ENCODE peak calls at places on chromosomes 7 and 10, in ten cellular contexts. One of them, this sample, is unnamed.

GRCh38 chr10:130036296-130037065 is 72.4 kb upstream of the EBF3 start:
- DNase-seq in tibial artery: peak; percentile 56
- DNase-seq in upper lobe of right lung: peak; percentile 55
- DNase-seq in transverse colon: no peak
- DNase-seq in RWPE1: no peak
- DNase-seq in adrenal gland: no peak
- DNase-seq in lower lobe of right lung: no peak
- DNase-seq in left ventricle myocardium inferior: no peak
- DNase-seq in neural progenitor cell: no peak
- DNase-seq in IMR-90: no peak
- DNase-seq in this sample: no peak

GRCh38 chr10:94402204-94403033 is at the start of gene TBC1D12:
- DNase-seq in adrenal gland: peak; percentile 98
- DNase-seq in upper lobe of right lung: peak; percentile 98
- DNase-seq in left ventricle myocardium inferior: peak; percentile 96
- DNase-seq in neural progenitor cell: peak; percentile 95
- DNase-seq in IMR-90: peak; percentile 97
- DNase-seq in tibial artery: peak; percentile 97
- DNase-seq in transverse colon: peak; percentile 96
- DNase-seq in RWPE1: peak; percentile 91
- DNase-seq in lower lobe of right lung: peak; percentile 96
- DNase-seq in this sample: no peak

GRCh38 chr10:71567006-71567405 is 152.6 kb downstream of the C10orf105 start:
- DNase-seq in lower lobe of right lung: no peak
- DNase-seq in tibial artery: no peak
- DNase-seq in transverse colon: no peak
- DNase-seq in RWPE1: no peak
- DNase-seq in IMR-90: no peak
- DNase-seq in upper lobe of right lung: no peak
- DNase-seq in neural progenitor cell: no peak
- DNase-seq in left ventricle myocardium inferior: no peak
- DNase-seq in adrenal gland: no peak
- DNase-seq in this sample: no peak

GRCh38 chr10:123855013-123855684 is 36.5 kb downstream of the CPXM2 start:
- DNase-seq in neural progenitor cell: no peak
- DNase-seq in adrenal gland: peak; percentile 21
- DNase-seq in lower lobe of right lung: no peak
- DNase-seq in tibial artery: no peak
- DNase-seq in IMR-90: no peak
- DNase-seq in left ventricle myocardium inferior: no peak
- DNase-seq in transverse colon: no peak
- DNase-seq in RWPE1: no peak
- DNase-seq in upper lobe of right lung: no peak
- DNase-seq in this sample: no peak

GRCh38 chr7:43300121-43300520 is 187.7 kb downstream of the HECW1 start:
- DNase-seq in neural progenitor cell: no peak
- DNase-seq in transverse colon: no peak
- DNase-seq in lower lobe of right lung: no peak
- DNase-seq in RWPE1: no peak
- DNase-seq in upper lobe of right lung: no peak
- DNase-seq in IMR-90: no peak
- DNase-seq in left ventricle myocardium inferior: no peak
- DNase-seq in tibial artery: no peak
- DNase-seq in adrenal gland: no peak
- DNase-seq in this sample: no peak

GRCh38 chr10:100723769-100724530 is 21.4 kb upstream of the PAX2 start:
- DNase-seq in transverse colon: no peak
- DNase-seq in IMR-90: no peak
- DNase-seq in upper lobe of right lung: no peak
- DNase-seq in lower lobe of right lung: no peak
- DNase-seq in adrenal gland: no peak
- DNase-seq in tibial artery: no peak
- DNase-seq in left ventricle myocardium inferior: no peak
- DNase-seq in neural progenitor cell: peak; percentile 62
- DNase-seq in RWPE1: no peak
- DNase-seq in this sample: no peak

GRCh38 chr10:88949912-88950664 is 2.5 kb downstream of the ACTA2 start:
- DNase-seq in RWPE1: no peak
- DNase-seq in left ventricle myocardium inferior: no peak
- DNase-seq in upper lobe of right lung: no peak
- DNase-seq in neural progenitor cell: no peak
- DNase-seq in lower lobe of right lung: no peak
- DNase-seq in adrenal gland: no peak
- DNase-seq in transverse colon: no peak
- DNase-seq in tibial artery: no peak
- DNase-seq in IMR-90: no peak
- DNase-seq in this sample: no peak

GRCh38 chr7:124784879-124785818 is 19.6 kb upstream of the GPR37 start:
- DNase-seq in left ventricle myocardium inferior: no peak
- DNase-seq in adrenal gland: peak; percentile 67
- DNase-seq in tibial artery: no peak
- DNase-seq in transverse colon: peak; percentile 44
- DNase-seq in upper lobe of right lung: no peak
- DNase-seq in RWPE1: peak; percentile 34
- DNase-seq in neural progenitor cell: peak; percentile 69
- DNase-seq in IMR-90: peak; percentile 73
- DNase-seq in lower lobe of right lung: no peak
- DNase-seq in this sample: no peak

DNA sequence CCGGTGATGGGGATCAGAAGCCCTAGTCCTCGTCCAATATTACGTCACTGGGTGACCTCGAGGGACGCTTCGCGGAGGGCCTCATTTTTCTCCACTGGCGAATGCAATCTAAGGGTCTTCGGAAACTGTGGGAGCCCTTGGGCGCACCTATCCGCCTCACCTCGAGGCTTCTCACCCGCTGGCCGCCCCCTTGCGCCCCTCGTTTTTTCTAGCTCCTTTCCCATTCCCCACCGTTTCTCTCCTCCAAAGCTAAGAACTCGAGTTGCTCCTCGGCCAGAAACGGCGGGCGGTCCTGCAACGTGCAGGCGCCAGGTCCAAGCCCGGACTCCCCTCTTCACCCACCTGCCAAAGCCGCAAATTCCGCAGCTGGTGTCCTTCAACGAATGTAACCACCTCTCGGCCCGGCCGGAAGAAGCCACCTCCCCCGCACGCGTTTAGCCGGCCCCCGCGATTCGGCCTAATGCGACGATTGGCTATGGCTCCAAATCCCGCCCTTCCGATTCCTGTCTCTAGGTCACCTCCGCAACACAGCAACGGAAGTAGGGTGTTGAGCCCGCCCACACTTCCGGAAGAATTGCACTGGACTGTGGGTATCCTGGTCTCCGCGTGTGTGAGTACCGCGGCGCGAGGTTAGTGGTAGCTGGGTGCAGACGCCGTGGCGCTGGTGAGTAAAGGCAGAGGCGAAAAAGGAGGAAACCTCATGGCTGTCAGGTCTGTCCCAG is at the start of the genes ATP5MK and PDCD11:
- DNase-seq in IMR-90: peak; percentile 98
- DNase-seq in tibial artery: peak; percentile 98
- DNase-seq in lower lobe of right lung: peak; percentile 99
- DNase-seq in upper lobe of right lung: peak; percentile 98
- DNase-seq in RWPE1: peak; percentile 99
- DNase-seq in neural progenitor cell: peak; percentile 98
- DNase-seq in left ventricle myocardium inferior: peak; percentile 98
- DNase-seq in adrenal gland: peak; percentile 99
- DNase-seq in transverse colon: peak; percentile 98
- DNase-seq in this sample: peak; percentile 94
- TF ChIP-seq CTCF in IMR-90: peak; percentile 36
- TF ChIP-seq CTCF in tibial artery: no peak
- TF ChIP-seq CTCF in lower lobe of right lung: peak; percentile 27
- TF ChIP-seq CTCF in upper lobe of right lung: peak; percentile 20
- TF ChIP-seq CTCF in RWPE1: no peak
- TF ChIP-seq CTCF in neural progenitor cell: peak; percentile 28
- TF ChIP-seq CTCF in left ventricle myocardium inferior: peak; percentile 31
- TF ChIP-seq CTCF in adrenal gland: no peak
- TF ChIP-seq CTCF in transverse colon: peak; percentile 25
- TF ChIP-seq CTCF in this sample: no peak

DNA sequence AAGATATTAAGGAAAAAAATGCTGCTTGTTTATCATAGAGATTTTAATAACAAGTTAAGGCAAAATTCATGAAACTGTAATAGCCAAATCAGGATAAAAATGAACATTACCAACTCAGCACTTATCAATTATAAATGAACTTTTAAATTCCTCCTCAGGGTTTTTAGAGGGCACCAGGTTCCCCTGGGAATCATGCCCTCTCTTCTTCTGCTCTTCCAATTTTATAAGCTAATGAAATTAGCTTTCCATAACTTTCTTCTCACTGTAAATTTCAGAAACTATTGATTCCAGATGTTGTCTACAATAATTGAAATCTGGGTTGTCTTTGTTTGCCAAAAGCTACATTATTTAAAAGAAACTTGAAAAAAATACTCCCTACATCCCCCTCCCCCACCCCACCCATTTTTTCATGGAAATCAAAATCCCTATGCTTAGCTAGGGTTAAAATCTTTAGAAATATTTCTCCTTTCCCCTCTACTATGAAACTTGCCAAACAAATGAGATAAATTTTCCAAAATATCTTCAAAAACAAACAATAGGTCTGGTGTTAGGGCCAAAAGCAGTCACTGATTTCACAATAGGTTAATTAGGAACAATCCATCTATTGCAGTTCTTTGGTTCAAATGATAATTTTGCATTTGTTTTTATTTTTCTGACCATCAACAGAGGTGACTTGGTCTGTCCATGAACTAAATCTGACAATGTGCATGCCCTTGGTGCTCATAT is 187.7 kb downstream of the DOCK4 start:
- DNase-seq in adrenal gland: no peak
- DNase-seq in IMR-90: no peak
- DNase-seq in RWPE1: no peak
- DNase-seq in left ventricle myocardium inferior: no peak
- DNase-seq in upper lobe of right lung: no peak
- DNase-seq in tibial artery: no peak
- DNase-seq in lower lobe of right lung: no peak
- DNase-seq in neural progenitor cell: no peak
- DNase-seq in transverse colon: no peak
- DNase-seq in this sample: no peak
- H3K27ac ChIP-seq in adrenal gland: no peak overlapping the region
- H3K27ac ChIP-seq in IMR-90: no peak overlapping the region
- H3K27ac ChIP-seq in RWPE1: no peak overlapping the region
- H3K27ac ChIP-seq in left ventricle myocardium inferior: peak overlapping the region; percentile 11
- H3K27ac ChIP-seq in upper lobe of right lung: no peak overlapping the region
- H3K27ac ChIP-seq in tibial artery: no peak overlapping the region
- H3K27ac ChIP-seq in lower lobe of right lung: no peak overlapping the region
- H3K27ac ChIP-seq in neural progenitor cell: no peak overlapping the region
- H3K27ac ChIP-seq in transverse colon: no peak overlapping the region
- H3K27ac ChIP-seq in this sample: no peak overlapping the region

GRCh38 chr7:29275018-29275318 is 80.4 kb downstream of the CHN2 start:
- DNase-seq in transverse colon: no peak
- DNase-seq in adrenal gland: no peak
- DNase-seq in RWPE1: no peak
- DNase-seq in left ventricle myocardium inferior: no peak
- DNase-seq in upper lobe of right lung: no peak
- DNase-seq in neural progenitor cell: no peak
- DNase-seq in tibial artery: no peak
- DNase-seq in IMR-90: no peak
- DNase-seq in lower lobe of right lung: no peak
- DNase-seq in this sample: no peak

GRCh38 chr7:29274156-29275017 is 79.8 kb downstream of the CHN2 start:
- DNase-seq in tibial artery: no peak
- DNase-seq in left ventricle myocardium inferior: no peak
- DNase-seq in adrenal gland: no peak
- DNase-seq in lower lobe of right lung: no peak
- DNase-seq in transverse colon: no peak
- DNase-seq in IMR-90: no peak
- DNase-seq in neural progenitor cell: no peak
- DNase-seq in RWPE1: no peak
- DNase-seq in upper lobe of right lung: no peak
- DNase-seq in this sample: no peak

GRCh38 chr7:29276806-29277205 is 82.2 kb downstream of the CHN2 start:
- DNase-seq in RWPE1: no peak
- DNase-seq in neural progenitor cell: no peak
- DNase-seq in adrenal gland: no peak
- DNase-seq in transverse colon: no peak
- DNase-seq in IMR-90: no peak
- DNase-seq in upper lobe of right lung: no peak
- DNase-seq in left ventricle myocardium inferior: no peak
- DNase-seq in tibial artery: no peak
- DNase-seq in lower lobe of right lung: no peak
- DNase-seq in this sample: no peak

GRCh38 chr7:29277436-29278215 is 83.1 kb downstream of the CHN2 start:
- DNase-seq in RWPE1: no peak
- DNase-seq in upper lobe of right lung: no peak
- DNase-seq in IMR-90: no peak
- DNase-seq in tibial artery: no peak
- DNase-seq in neural progenitor cell: no peak
- DNase-seq in left ventricle myocardium inferior: no peak
- DNase-seq in transverse colon: no peak
- DNase-seq in lower lobe of right lung: no peak
- DNase-seq in adrenal gland: no peak
- DNase-seq in this sample: no peak

DNA sequence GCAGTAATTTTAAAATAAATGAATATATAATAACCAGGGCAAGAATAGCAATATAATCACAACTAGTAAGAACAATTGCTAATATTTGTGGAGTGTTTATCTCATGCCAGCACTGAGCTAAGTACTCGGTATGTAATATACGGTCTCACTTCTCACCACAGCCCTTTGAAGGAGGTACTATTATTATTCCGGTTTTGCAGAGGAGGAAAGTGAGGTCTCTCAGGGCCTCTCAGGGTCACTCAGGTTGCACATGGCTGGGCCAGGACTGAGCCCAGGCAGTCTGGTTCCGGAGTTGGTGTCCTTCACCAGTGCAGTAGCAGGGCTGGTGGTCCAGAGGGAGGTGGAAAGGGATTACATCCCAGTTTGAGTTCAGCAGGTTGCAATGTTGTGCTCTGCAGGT is 80.9 kb downstream of the CHN2 start:
- DNase-seq in neural progenitor cell: no peak
- DNase-seq in IMR-90: no peak
- DNase-seq in tibial artery: no peak
- DNase-seq in left ventricle myocardium inferior: no peak
- DNase-seq in transverse colon: no peak
- DNase-seq in upper lobe of right lung: no peak
- DNase-seq in adrenal gland: no peak
- DNase-seq in RWPE1: no peak
- DNase-seq in lower lobe of right lung: no peak
- DNase-seq in this sample: no peak
- TF ChIP-seq CTCF in neural progenitor cell: no peak
- TF ChIP-seq CTCF in IMR-90: no peak
- TF ChIP-seq CTCF in tibial artery: no peak
- TF ChIP-seq CTCF in left ventricle myocardium inferior: no peak
- TF ChIP-seq CTCF in transverse colon: no peak
- TF ChIP-seq CTCF in upper lobe of right lung: no peak
- TF ChIP-seq CTCF in adrenal gland: no peak
- TF ChIP-seq CTCF in RWPE1: no peak
- TF ChIP-seq CTCF in lower lobe of right lung: no peak
- TF ChIP-seq CTCF in this sample: no peak

GRCh38 chr10:113663142-113663541 is 699 bp downstream of the NRAP start:
- DNase-seq in transverse colon: no peak
- DNase-seq in left ventricle myocardium inferior: no peak
- DNase-seq in neural progenitor cell: no peak
- DNase-seq in upper lobe of right lung: no peak
- DNase-seq in IMR-90: no peak
- DNase-seq in RWPE1: no peak
- DNase-seq in lower lobe of right lung: no peak
- DNase-seq in tibial artery: no peak
- DNase-seq in adrenal gland: no peak
- DNase-seq in this sample: no peak

GRCh38 chr10:113663908-113664307 is at the start of gene NRAP:
- DNase-seq in transverse colon: no peak
- DNase-seq in IMR-90: no peak
- DNase-seq in lower lobe of right lung: no peak
- DNase-seq in neural progenitor cell: no peak
- DNase-seq in RWPE1: no peak
- DNase-seq in tibial artery: no peak
- DNase-seq in left ventricle myocardium inferior: no peak
- DNase-seq in upper lobe of right lung: no peak
- DNase-seq in adrenal gland: no peak
- DNase-seq in this sample: no peak

GRCh38 chr10:113665806-113666354 is 2.0 kb upstream of the NRAP start:
- DNase-seq in left ventricle myocardium inferior: no peak
- DNase-seq in neural progenitor cell: peak; percentile 53
- DNase-seq in lower lobe of right lung: no peak
- DNase-seq in IMR-90: peak; percentile 93
- DNase-seq in transverse colon: no peak
- DNase-seq in RWPE1: peak; percentile 48
- DNase-seq in upper lobe of right lung: no peak
- DNase-seq in tibial artery: no peak
- DNase-seq in adrenal gland: no peak
- DNase-seq in this sample: no peak

GRCh38 chr10:113665352-113665751 is 1.5 kb upstream of the NRAP start:
- DNase-seq in adrenal gland: no peak
- DNase-seq in transverse colon: no peak
- DNase-seq in RWPE1: no peak
- DNase-seq in left ventricle myocardium inferior: no peak
- DNase-seq in upper lobe of right lung: no peak
- DNase-seq in IMR-90: no peak
- DNase-seq in tibial artery: no peak
- DNase-seq in lower lobe of right lung: no peak
- DNase-seq in neural progenitor cell: no peak
- DNase-seq in this sample: no peak

GRCh38 chr10:113666682-113667252 is 2.9 kb upstream of the NRAP start:
- DNase-seq in adrenal gland: no peak
- DNase-seq in transverse colon: no peak
- DNase-seq in IMR-90: peak; percentile 60
- DNase-seq in lower lobe of right lung: no peak
- DNase-seq in upper lobe of right lung: no peak
- DNase-seq in RWPE1: no peak
- DNase-seq in neural progenitor cell: no peak
- DNase-seq in left ventricle myocardium inferior: no peak
- DNase-seq in tibial artery: no peak
- DNase-seq in this sample: no peak
- H3K27ac ChIP-seq in adrenal gland: no peak overlapping the region
- H3K27ac ChIP-seq in transverse colon: no peak overlapping the region
- H3K27ac ChIP-seq in IMR-90: no peak overlapping the region
- H3K27ac ChIP-seq in lower lobe of right lung: no peak overlapping the region
- H3K27ac ChIP-seq in upper lobe of right lung: no peak overlapping the region
- H3K27ac ChIP-seq in RWPE1: no peak overlapping the region
- H3K27ac ChIP-seq in neural progenitor cell: no peak overlapping the region
- H3K27ac ChIP-seq in left ventricle myocardium inferior: no peak overlapping the region
- H3K27ac ChIP-seq in tibial artery: no peak overlapping the region
- H3K27ac ChIP-seq in this sample: no peak overlapping the region

This sample was measured in CD4-positive, alpha-beta T cell.